ENCODE peak calls at places on chromosomes 16 and 17, in seven cellular contexts. H is stomach, O is A549, X is sigmoid colon, K is ovary, F is tibial nerve, Y is SK-N-SH. T is an unnamed sample.

GRCh38 chr17:16294560-16294959 is 58.7 kb downstream of the CENPV start:
- DNase-seq in K (no peak), F (no peak), Y (no peak), X (no peak), O (peak; percentile 51), H (no peak), T (no peak)

GRCh38 chr16:58442547-58442946 is 50.3 kb downstream of the GINS3 start:
- DNase-seq in X (no peak), Y (no peak), K (no peak), H (no peak), O (no peak), F (no peak), T (no peak)

GRCh38 chr17:6465206-6466003 is 21.1 kb downstream of the PIMREG start:
- DNase-seq in X (no peak), K (no peak), F (no peak), H (no peak), Y (peak; percentile 64), O (no peak), T (no peak)

GRCh38 chr16:70254095-70254964 is 2.6 kb upstream of the EXOSC6 start:
- DNase-seq in Y (no peak), F (no peak), H (no peak), K (no peak), X (no peak), O (no peak), T (no peak)

GRCh38 chr17:35170968-35171771 is 23.0 kb downstream of the SLC35G3 start:
- DNase-seq in F (no peak), K (no peak), O (peak; percentile 37), H (no peak), X (no peak), Y (no peak), T (no peak)

GRCh38 chr16:12305847-12306246 is 329.3 kb downstream of the SNX29 start:
- DNase-seq in X (no peak), F (no peak), O (no peak), K (no peak), Y (no peak), H (no peak), T (no peak)

GRCh38 chr16:53282975-53283946 is 151.0 kb upstream of the RBL2 start:
- DNase-seq in O (peak; percentile 65), X (no peak), Y (peak; percentile 51), K (no peak), F (no peak), H (no peak), T (no peak)

GRCh38 chr17:42578282-42578869 is 847 bp upstream of the PSMC3IP start:
- DNase-seq in O (peak; percentile 85), F (peak; percentile 88), H (peak; percentile 79), K (peak; percentile 69), Y (peak; percentile 91), X (peak; percentile 87), T (peak; percentile 88)

GRCh38 chr17:48181653-48182052 is 74.1 kb downstream of the SNX11 start:
- DNase-seq in H (no peak), O (peak; percentile 69), F (no peak), Y (no peak), K (no peak), X (no peak), T (no peak)

GRCh38 chr17:28527859-28528258 is 21.7 kb downstream of the FOXN1 start:
- DNase-seq in Y (no peak), O (no peak), F (no peak), X (no peak), H (peak; percentile 90), K (no peak), T (peak; percentile 58)

GRCh38 chr17:32693135-32693897 is 183.6 kb downstream of the MYO1D start:
- DNase-seq in X (no peak), O (no peak), H (no peak), K (no peak), Y (peak; percentile 30), F (no peak), T (no peak)

GRCh38 chr17:53176629-53177028 is 646.1 kb upstream of the KIF2B start:
- DNase-seq in H (no peak), Y (no peak), K (no peak), F (no peak), X (no peak), O (no peak), T (no peak)

GRCh38 chr17:29686998-29687397 is 64.3 kb upstream of the CORO6 start:
- DNase-seq in F (no peak), X (no peak), O (no peak), H (no peak), Y (no peak), K (no peak), T (no peak)

GRCh38 chr16:58938856-58939255 is 204.7 kb upstream of the GOT2 start:
- DNase-seq in X (no peak), F (no peak), O (no peak), Y (no peak), H (no peak), K (no peak), T (no peak)

GRCh38 chr17:76484228-76484725 is 16.9 kb downstream of the AANAT start:
- DNase-seq in X (no peak), O (no peak), Y (no peak), K (no peak), H (no peak), F (no peak), T (no peak)
- TF ChIP-seq EP300 in X (no peak), O (no peak), Y (no peak), K (no peak), H (no peak), F (no peak), T (no peak)

GRCh38 chr17:81891303-81891552 is 158 bp downstream of the ALYREF start:
- DNase-seq in K (no peak), Y (no peak), O (no peak), H (no peak), F (no peak), X (no peak), T (no peak)

GRCh38 chr17:81888105-81888987 is 3.0 kb downstream of the ALYREF start:
- DNase-seq in K (no peak), X (no peak), Y (peak; percentile 14), O (no peak), H (no peak), F (no peak), T (no peak)

GRCh38 chr17:81888988-81889595 is 2.3 kb downstream of the ALYREF start:
- DNase-seq in F (no peak), O (no peak), H (no peak), K (no peak), X (peak; percentile 68), Y (no peak), T (no peak)

GRCh38 chr17:81889602-81890001 is 1.8 kb downstream of the ALYREF start:
- DNase-seq in O (no peak), K (no peak), H (no peak), X (no peak), Y (no peak), F (no peak), T (no peak)

GRCh38 chr17:81890447-81891302 is 711 bp downstream of the ALYREF start:
- DNase-seq in O (no peak), K (no peak), Y (peak; percentile 76), F (no peak), H (no peak), X (peak; percentile 62), T (no peak)
- TF ChIP-seq EP300 in O (no peak), K (no peak), Y (no peak), F (no peak), H (no peak), X (no peak), T (no peak)

GRCh38 chr16:69179255-69180010 is 7.5 kb upstream of the SNTB2 start:
- DNase-seq in X (peak; percentile 91), F (peak; percentile 85), K (peak; percentile 89), H (peak; percentile 87), O (peak; percentile 37), Y (peak; percentile 54), T (peak; percentile 83)
- TF ChIP-seq EP300 in X (no peak), F (peak; percentile 84), K (no peak), H (no peak), O (no peak), Y (peak; percentile 69), T (no peak)

GRCh38 chr16:88977028-88977844 is at the start of gene CBFA2T3:
- DNase-seq in Y (no peak), F (peak; percentile 45), K (peak; percentile 35), O (no peak), X (peak; percentile 90), H (peak; percentile 56), T (peak; percentile 79)
- TF ChIP-seq EP300 in Y (no peak), F (peak; percentile 58), K (no peak), O (no peak), X (no peak), H (no peak), T (no peak)

GRCh38 chr16:17313085-17313611 is 157.6 kb downstream of the XYLT1 start:
- DNase-seq in H (no peak), Y (peak; percentile 76), X (peak; percentile 98), F (peak; percentile 26), O (no peak), K (peak; percentile 80), T (peak; percentile 46)
- TF ChIP-seq EP300 in H (peak; percentile 72), Y (peak; percentile 55), X (peak; percentile 99), F (peak; percentile 73), O (no peak), K (no peak), T (peak; percentile 99)

GRCh38 chr17:13417551-13417950 is 184.2 kb downstream of the HS3ST3A1 start:
- DNase-seq in K (no peak), F (no peak), X (no peak), O (no peak), Y (no peak), H (no peak), T (no peak)

GRCh38 chr17:13419676-13420075 is 182.1 kb downstream of the HS3ST3A1 start:
- DNase-seq in Y (no peak), H (no peak), X (no peak), K (no peak), F (no peak), O (no peak), T (no peak)

GRCh38 chr17:13418891-13419290 is 182.8 kb downstream of the HS3ST3A1 start:
- DNase-seq in H (no peak), F (no peak), Y (no peak), X (no peak), O (no peak), K (no peak), T (no peak)

GRCh38 chr17:13421581-13421980 is 180.1 kb downstream of the HS3ST3A1 start:
- DNase-seq in F (no peak), H (no peak), X (no peak), K (no peak), O (no peak), Y (no peak), T (no peak)

DNA sequence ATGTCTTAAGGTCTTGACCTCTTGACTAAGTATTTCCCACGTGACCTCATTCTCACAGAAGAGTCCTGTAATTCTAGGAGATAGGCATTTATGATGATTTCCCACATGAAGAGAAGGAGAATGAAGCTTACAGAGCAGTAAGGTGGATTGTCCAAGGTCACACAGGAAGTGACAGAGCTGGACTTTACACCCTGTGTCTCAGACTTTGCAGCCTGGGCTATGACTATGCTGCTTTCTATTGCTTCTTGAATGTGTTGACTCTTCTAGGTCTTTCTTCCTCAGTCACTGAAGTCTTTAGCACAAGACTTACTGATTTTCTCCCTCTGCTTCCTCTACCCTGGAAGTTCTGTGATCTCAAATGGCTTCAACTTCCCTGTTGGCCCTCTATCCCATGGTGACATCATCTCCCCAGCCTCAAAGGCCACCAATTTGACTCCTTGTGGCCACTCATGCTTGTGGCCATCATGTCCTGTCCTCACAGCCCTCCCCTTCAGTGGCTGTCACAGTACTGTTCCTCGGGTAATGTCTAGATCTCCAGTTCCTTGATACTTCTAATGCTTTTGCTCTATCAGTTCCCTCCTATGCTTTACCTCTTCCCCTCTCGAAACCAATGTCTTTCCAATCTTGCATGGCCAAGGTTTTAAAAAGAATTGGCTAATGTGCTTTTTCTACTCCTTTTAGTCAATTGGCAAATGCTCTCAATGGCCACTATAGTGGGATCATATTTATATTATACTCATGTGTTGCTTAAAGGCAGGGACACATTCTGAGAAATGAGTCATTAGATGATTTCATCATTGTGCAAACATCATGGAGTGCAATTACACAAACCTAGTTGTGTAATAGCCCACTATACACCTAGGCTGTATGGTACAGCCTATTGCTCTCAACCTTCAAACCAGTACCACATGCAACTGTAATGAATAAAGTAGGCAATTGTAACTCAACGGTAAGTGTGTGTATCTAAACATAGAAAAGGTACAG is 181.1 kb downstream of the HS3ST3A1 start:
- DNase-seq in H (no peak), O (peak; percentile 51), X (no peak), Y (no peak), F (no peak), K (no peak), T (peak; percentile 12)
- TF ChIP-seq EP300 in H (no peak), O (peak; percentile 15), X (no peak), Y (no peak), F (no peak), K (no peak), T (no peak)

T was measured in transverse colon.